ENCODE peak calls at places on chromosomes 11 and 22, in ten cellular contexts. Y, M, O, H, D, C, J, P, K and X are unnamed samples. For H3K36me3, the result is how much of the 10 kb centered on the place peaks cover.

GRCh38 chr11:111570796-111571195 is 30.3 kb downstream of the LAYN start:
- DNase-seq in P (no peak), O (no peak), M (no peak), J (no peak), Y (no peak), H (no peak), C (no peak), K (no peak), D (no peak), X (peak)

GRCh38 chr22:42876041-42876440 is 19.0 kb upstream of the ARFGAP3 start:
- DNase-seq in C (no peak), H (no peak), P (no peak), D (no peak), O (no peak), J (no peak), K (no peak), M (no peak), Y (no peak), X (no peak)

GRCh38 chr22:24095816-24096215 is 84.7 kb downstream of the CABIN1 start:
- DNase-seq in K (no peak), O (no peak), P (no peak), M (peak), C (no peak), Y (no peak), J (peak), D (no peak), H (no peak), X (no peak)

GRCh38 chr22:30647536-30647935 is 12.0 kb downstream of the SLC35E4 start:
- DNase-seq in O (no peak), M (no peak), Y (no peak), C (no peak), J (no peak), K (no peak), P (no peak), H (no peak), D (no peak), X (no peak)

GRCh38 chr11:91913407-91913806 is 311.2 kb upstream of the FAT3 start:
- DNase-seq in K (no peak), P (no peak), J (no peak), M (no peak), Y (no peak), D (no peak), H (no peak), O (no peak), C (no peak), X (no peak)

GRCh38 chr11:66619080-66619554 is 2.7 kb downstream of the RBM14 start:
- DNase-seq in K (no peak), H (no peak), J (no peak), M (no peak), D (no peak), C (peak), O (no peak), P (no peak), Y (no peak), X (peak)

GRCh38 chr22:49052560-49052959 is 775.1 kb downstream of the BRD1 start:
- DNase-seq in C (no peak), D (no peak), J (no peak), O (no peak), M (no peak), P (no peak), K (no peak), Y (no peak), H (no peak), X (no peak)

GRCh38 chr11:92886243-92886905 is 83.1 kb upstream of the MTNR1B start:
- DNase-seq in H (peak), J (no peak), K (no peak), Y (no peak), C (peak), M (no peak), O (no peak), D (no peak), P (no peak), X (peak)

GRCh38 chr22:50678218-50678650 is 5.6 kb downstream of the SHANK3 start:
- DNase-seq in H (no peak), M (no peak), O (peak), Y (no peak), C (no peak), P (no peak), J (no peak), K (no peak), D (no peak), X (no peak)

GRCh38 chr22:41327124-41327523 is 25.8 kb downstream of the ZC3H7B start:
- DNase-seq in P (no peak), H (no peak), J (no peak), Y (no peak), K (no peak), O (no peak), M (no peak), C (no peak), D (no peak), X (no peak)
- H3K36me3 ChIP-seq in P (under half), H (under half), J (half or more), Y (under half), K (under half), O (half or more), M (under half), C (half or more), D (half or more), X (under half)

GRCh38 chr11:10309163-10310093 is 4.6 kb downstream of the ADM start:
- DNase-seq in D (peak), Y (peak), H (peak), J (peak), O (peak), K (peak), M (peak), P (no peak), C (peak), X (peak)
- TF ChIP-seq POLR2A in D (no peak), Y (no peak), H (no peak), J (no peak), O (no peak), K (no peak), M (no peak), P (peak), C (no peak), X (no peak)

GRCh38 chr11:45877221-45877620 is 8.2 kb upstream of the MAPK8IP1 start:
- DNase-seq in C (no peak), O (no peak), P (no peak), J (no peak), Y (no peak), H (no peak), D (no peak), K (no peak), M (no peak), X (no peak)

GRCh38 chr11:45880772-45881570 is 4.5 kb upstream of the MAPK8IP1 start:
- DNase-seq in D (no peak), C (no peak), Y (peak), J (peak), H (no peak), P (no peak), K (peak), O (no peak), M (no peak), X (no peak)

GRCh38 chr11:45879803-45880685 is 5.4 kb upstream of the MAPK8IP1 start:
- DNase-seq in D (no peak), C (peak), J (no peak), K (no peak), Y (peak), P (no peak), O (no peak), M (no peak), H (no peak), X (no peak)

GRCh38 chr11:45876401-45876800 is 9.1 kb upstream of the MAPK8IP1 start:
- DNase-seq in P (no peak), D (no peak), M (no peak), J (no peak), C (no peak), Y (no peak), H (no peak), K (no peak), O (no peak), X (no peak)

DNA sequence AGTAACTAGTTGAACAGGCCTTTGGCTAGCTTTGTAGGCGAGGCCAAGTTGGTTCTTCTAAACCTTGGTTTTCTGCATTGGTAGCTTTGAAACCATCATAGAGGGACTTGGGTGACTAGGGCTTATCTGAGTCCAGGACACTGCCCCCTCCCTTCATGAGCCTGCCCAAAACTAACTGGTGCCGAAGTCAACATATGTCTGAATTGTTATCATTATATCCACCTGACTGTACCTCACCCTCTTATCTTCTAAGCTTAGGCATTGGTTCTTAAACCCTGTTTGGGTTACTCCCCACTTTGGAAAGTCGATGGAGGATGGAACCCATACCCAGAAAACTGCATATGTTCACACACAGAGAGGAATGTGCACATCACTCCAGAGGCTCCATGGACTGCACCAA is 7.6 kb upstream of the MAPK8IP1 start:
- DNase-seq in Y (no peak), J (no peak), P (no peak), M (no peak), O (no peak), D (no peak), K (no peak), H (no peak), C (no peak), X (no peak)
- H3K36me3 ChIP-seq in Y (under half), J (under half), P (under half), M (under half), O (half or more), D (half or more), K (under half), H (under half), C (under half), X (under half)

GRCh38 chr11:64842851-64843841 is 1.3 kb downstream of the CDC42BPG start:
- DNase-seq in D (no peak), C (no peak), J (no peak), M (peak), Y (no peak), H (peak), O (peak), K (peak), P (no peak), X (no peak)
- TF ChIP-seq POLR2A in D (no peak), C (no peak), J (no peak), M (no peak), Y (no peak), H (no peak), O (no peak), K (no peak), P (no peak), X (no peak)

GRCh38 chr11:122048401-122048800 is 67.6 kb downstream of the BLID start:
- DNase-seq in D (no peak), K (no peak), C (peak), Y (no peak), P (no peak), J (no peak), H (no peak), O (no peak), M (no peak), X (peak)
- H3K36me3 ChIP-seq in D (under half), K (under half), C (under half), Y (under half), P (under half), J (under half), H (under half), O (under half), M (under half), X (under half)

GRCh38 chr11:114822038-114822437 is 143.7 kb downstream of the NXPE2 start:
- DNase-seq in C (no peak), H (no peak), K (no peak), D (no peak), P (no peak), J (no peak), Y (no peak), M (no peak), O (no peak), X (no peak)
- TF ChIP-seq POLR2A in C (no peak), H (no peak), K (no peak), D (no peak), P (no peak), J (no peak), Y (no peak), M (no peak), O (no peak), X (no peak)

DNA sequence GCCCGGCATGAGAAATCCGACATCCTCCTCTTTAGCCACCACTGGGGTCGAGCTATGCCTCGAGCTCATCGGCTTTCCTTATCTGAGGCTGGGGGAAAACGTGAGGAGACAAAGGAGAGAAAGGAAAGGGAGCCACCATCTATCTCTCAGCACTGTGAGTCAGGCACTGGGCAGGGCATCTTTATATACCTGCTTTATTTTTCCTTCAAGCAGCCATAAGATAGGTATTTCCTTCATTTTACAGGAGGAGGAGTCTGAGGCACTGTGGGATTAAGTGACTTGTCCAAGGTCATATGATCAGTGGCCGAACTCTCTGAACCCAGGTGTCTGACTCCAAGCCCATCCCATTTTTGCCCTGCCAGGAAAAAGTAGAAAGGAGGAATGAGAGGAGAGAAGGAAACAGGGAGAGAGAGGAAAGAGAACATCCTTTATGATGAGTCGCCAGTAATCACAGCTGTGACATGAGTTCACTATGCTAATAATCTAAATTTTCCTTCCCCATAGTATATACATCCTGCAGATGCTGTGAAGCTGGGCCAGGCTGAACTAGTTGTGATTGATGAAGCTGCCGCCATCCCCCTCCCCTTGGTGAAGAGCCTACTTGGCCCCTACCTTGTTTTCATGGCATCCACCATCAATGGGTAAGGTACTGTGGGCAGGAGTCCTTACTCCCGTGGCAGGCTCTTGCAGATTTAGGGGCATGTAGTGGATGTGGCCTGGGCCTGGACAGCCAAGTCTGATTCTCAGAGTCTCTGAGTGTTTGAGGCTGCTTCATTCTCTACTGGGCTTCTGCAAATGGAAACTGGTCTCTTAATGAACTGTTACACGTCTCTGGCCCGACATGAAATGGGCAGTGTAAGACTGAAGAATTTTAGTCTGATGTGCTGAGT is 21.8 kb downstream of the NAT10 start:
- DNase-seq in C (peak), H (no peak), O (no peak), D (no peak), Y (no peak), J (no peak), K (no peak), M (no peak), P (no peak), X (no peak)
- H3K36me3 ChIP-seq in C (under half), H (under half), O (half or more), D (half or more), Y (under half), J (under half), K (under half), M (under half), P (half or more), X (under half)

GRCh38 chr11:2432628-2433071 is 11.7 kb downstream of the TRPM5 start:
- DNase-seq in Y (no peak), D (peak), C (no peak), K (peak), P (no peak), O (no peak), M (no peak), H (no peak), J (no peak), X (no peak)

GRCh38 chr11:2434008-2434407 is 10.3 kb downstream of the TRPM5 start:
- DNase-seq in D (no peak), J (no peak), K (peak), H (no peak), O (no peak), M (no peak), P (no peak), C (no peak), Y (no peak), X (no peak)

GRCh38 chr11:2434506-2435255 is 9.6 kb downstream of the TRPM5 start:
- DNase-seq in Y (no peak), K (peak), C (no peak), D (no peak), M (no peak), J (no peak), P (no peak), O (no peak), H (no peak), X (no peak)

GRCh38 chr11:2432171-2432621 is 12.1 kb downstream of the TRPM5 start:
- DNase-seq in C (no peak), H (no peak), Y (no peak), K (no peak), D (peak), P (no peak), M (no peak), J (no peak), O (no peak), X (no peak)

DNA sequence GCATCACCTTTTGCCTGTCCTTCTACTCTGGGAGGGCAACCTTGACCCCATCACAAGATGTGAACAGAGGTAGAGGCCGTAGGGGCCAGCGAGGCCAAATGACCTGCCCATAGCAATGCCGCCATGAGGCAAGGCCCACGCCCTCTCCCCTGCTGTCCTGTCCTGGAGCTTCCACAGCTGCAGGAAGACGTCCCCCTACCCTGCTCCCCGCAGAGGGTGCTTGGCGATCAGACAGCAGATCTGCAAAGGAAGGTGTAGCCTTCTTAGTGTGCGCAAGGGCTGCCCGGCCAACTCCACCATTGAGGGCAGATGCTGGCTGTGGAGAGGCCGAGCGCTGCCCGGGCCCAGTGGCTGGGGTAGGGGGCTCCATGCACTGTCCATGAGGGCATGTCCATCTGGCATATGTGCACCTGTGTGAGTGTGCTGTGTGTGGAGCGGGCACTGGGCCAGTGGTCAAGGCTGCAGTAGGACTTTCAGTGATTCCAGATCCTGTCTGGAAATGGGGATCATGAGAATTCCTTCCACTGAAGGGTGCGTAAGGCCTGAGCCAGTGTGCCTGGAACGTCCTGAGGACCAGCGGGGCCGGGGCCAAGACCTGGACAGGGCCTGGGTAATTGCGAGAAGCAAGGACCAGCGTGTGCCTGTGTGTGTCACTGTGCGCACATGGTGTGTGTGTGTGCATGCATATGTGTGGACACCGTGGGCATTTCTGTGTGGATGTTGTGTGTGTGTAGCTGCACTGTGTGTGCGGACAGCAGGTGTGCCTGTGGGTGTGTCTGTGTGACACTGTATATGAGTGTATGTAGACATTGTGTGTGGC is 11.0 kb downstream of the TRPM5 start:
- DNase-seq in Y (no peak), K (peak), O (no peak), H (no peak), D (peak), J (no peak), C (no peak), P (no peak), M (no peak), X (no peak)
- TF ChIP-seq POLR2A in Y (no peak), K (no peak), O (no peak), H (no peak), D (no peak), J (no peak), C (no peak), P (no peak), M (no peak), X (no peak)

DNA sequence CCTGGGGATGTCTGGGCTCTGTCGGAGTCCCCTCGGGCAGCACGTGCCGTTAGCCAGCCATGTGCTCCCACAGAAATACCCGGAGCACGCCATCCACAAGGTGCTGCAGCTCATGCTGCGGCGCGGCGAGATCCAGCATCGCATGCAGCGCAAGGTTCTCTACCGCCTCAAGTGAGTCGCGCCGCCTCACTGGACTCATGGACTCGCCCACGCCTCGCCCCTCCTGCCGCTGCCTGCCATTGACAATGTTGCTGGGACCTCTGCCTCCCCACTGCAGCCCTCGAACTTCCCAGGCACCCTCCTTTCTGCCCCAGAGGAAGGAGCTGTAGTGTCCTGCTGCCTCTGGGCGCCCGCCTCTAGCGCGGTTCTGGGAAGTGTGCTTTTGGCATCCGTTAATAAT is 24.1 kb downstream of the MCM5 start:
- DNase-seq in Y (no peak), P (no peak), H (no peak), O (no peak), C (no peak), J (no peak), M (no peak), D (no peak), K (no peak), X (no peak)
- H3K36me3 ChIP-seq in Y (under half), P (half or more), H (under half), O (half or more), C (under half), J (under half), M (under half), D (under half), K (under half), X (under half)